ENCODE peak calls at places on chromosomes 11 and 22, in ten cellular contexts. One of them, this sample, is unnamed.

GRCh38 chr22:50157976-50158375 is 12.6 kb upstream of the PANX2 start:
- DNase-seq in COLO829: no peak
- DNase-seq in HuH-7: no peak
- DNase-seq in cardiac fibroblast: no peak
- DNase-seq in HFF-Myc: no peak
- DNase-seq in CD8-positive, alpha-beta T cell: no peak
- DNase-seq in HTR-8/SVneo: no peak
- DNase-seq in iPS DF 19.7: no peak
- DNase-seq in T-helper 17 cell: no peak
- DNase-seq in D341Med: peak; percentile 26
- DNase-seq in this sample: no peak

GRCh38 chr11:103552086-103552485 is 442.9 kb downstream of the DYNC2H1 start:
- DNase-seq in HFF-Myc: no peak
- DNase-seq in T-helper 17 cell: no peak
- DNase-seq in CD8-positive, alpha-beta T cell: no peak
- DNase-seq in iPS DF 19.7: no peak
- DNase-seq in HTR-8/SVneo: no peak
- DNase-seq in HuH-7: no peak
- DNase-seq in cardiac fibroblast: peak; percentile 29
- DNase-seq in D341Med: no peak
- DNase-seq in COLO829: no peak
- DNase-seq in this sample: no peak

GRCh38 chr11:69471329-69472052 is 10.0 kb upstream of the LINC01488 start:
- DNase-seq in HuH-7: no peak
- DNase-seq in HTR-8/SVneo: no peak
- DNase-seq in COLO829: peak; percentile 85
- DNase-seq in D341Med: no peak
- DNase-seq in CD8-positive, alpha-beta T cell: no peak
- DNase-seq in cardiac fibroblast: peak; percentile 41
- DNase-seq in T-helper 17 cell: no peak
- DNase-seq in iPS DF 19.7: no peak
- DNase-seq in HFF-Myc: no peak
- DNase-seq in this sample: peak; percentile 55

GRCh38 chr11:94948070-94948617 is 25.2 kb downstream of the CWC15 start:
- DNase-seq in HFF-Myc: no peak
- DNase-seq in T-helper 17 cell: no peak
- DNase-seq in HuH-7: no peak
- DNase-seq in D341Med: no peak
- DNase-seq in CD8-positive, alpha-beta T cell: no peak
- DNase-seq in COLO829: no peak
- DNase-seq in HTR-8/SVneo: no peak
- DNase-seq in iPS DF 19.7: no peak
- DNase-seq in cardiac fibroblast: peak; percentile 49
- DNase-seq in this sample: no peak

GRCh38 chr11:73158356-73159051 is 16.4 kb upstream of the FCHSD2 start:
- DNase-seq in COLO829: no peak
- DNase-seq in CD8-positive, alpha-beta T cell: no peak
- DNase-seq in iPS DF 19.7: no peak
- DNase-seq in T-helper 17 cell: no peak
- DNase-seq in HFF-Myc: no peak
- DNase-seq in cardiac fibroblast: peak; percentile 83
- DNase-seq in HuH-7: peak; percentile 40
- DNase-seq in HTR-8/SVneo: peak; percentile 48
- DNase-seq in D341Med: no peak
- DNase-seq in this sample: no peak

GRCh38 chr11:35289821-35290220 is 129.5 kb downstream of the SLC1A2 start:
- DNase-seq in COLO829: peak; percentile 70
- DNase-seq in CD8-positive, alpha-beta T cell: no peak
- DNase-seq in T-helper 17 cell: no peak
- DNase-seq in HFF-Myc: no peak
- DNase-seq in HTR-8/SVneo: peak; percentile 10
- DNase-seq in iPS DF 19.7: no peak
- DNase-seq in HuH-7: no peak
- DNase-seq in cardiac fibroblast: peak; percentile 72
- DNase-seq in D341Med: no peak
- DNase-seq in this sample: no peak

GRCh38 chr22:19055801-19056200 is 66.4 kb downstream of the DGCR2 start:
- DNase-seq in cardiac fibroblast: no peak
- DNase-seq in CD8-positive, alpha-beta T cell: no peak
- DNase-seq in T-helper 17 cell: no peak
- DNase-seq in HTR-8/SVneo: no peak
- DNase-seq in HuH-7: no peak
- DNase-seq in HFF-Myc: no peak
- DNase-seq in D341Med: peak; percentile 12
- DNase-seq in iPS DF 19.7: no peak
- DNase-seq in COLO829: no peak
- DNase-seq in this sample: no peak

GRCh38 chr22:35301370-35301874 is 1.7 kb downstream of the TOM1 start:
- DNase-seq in HuH-7: peak; percentile 89
- DNase-seq in T-helper 17 cell: no peak
- DNase-seq in HFF-Myc: no peak
- DNase-seq in cardiac fibroblast: peak; percentile 98
- DNase-seq in iPS DF 19.7: no peak
- DNase-seq in COLO829: no peak
- DNase-seq in CD8-positive, alpha-beta T cell: no peak
- DNase-seq in D341Med: no peak
- DNase-seq in HTR-8/SVneo: peak; percentile 29
- DNase-seq in this sample: no peak

GRCh38 chr11:23123766-23124165 is 263.5 kb upstream of the CCDC179 start:
- DNase-seq in CD8-positive, alpha-beta T cell: no peak
- DNase-seq in HuH-7: peak; percentile 19
- DNase-seq in COLO829: peak; percentile 65
- DNase-seq in HTR-8/SVneo: peak; percentile 49
- DNase-seq in T-helper 17 cell: no peak
- DNase-seq in D341Med: no peak
- DNase-seq in cardiac fibroblast: peak; percentile 22
- DNase-seq in HFF-Myc: peak; percentile 24
- DNase-seq in iPS DF 19.7: no peak
- DNase-seq in this sample: no peak

GRCh38 chr11:9726313-9727022 is 62.6 kb downstream of the SWAP70 start:
- DNase-seq in HFF-Myc: no peak
- DNase-seq in HuH-7: no peak
- DNase-seq in iPS DF 19.7: no peak
- DNase-seq in CD8-positive, alpha-beta T cell: no peak
- DNase-seq in COLO829: no peak
- DNase-seq in T-helper 17 cell: no peak
- DNase-seq in cardiac fibroblast: no peak
- DNase-seq in HTR-8/SVneo: no peak
- DNase-seq in D341Med: no peak
- DNase-seq in this sample: no peak

GRCh38 chr11:2591805-2592204 is 108.0 kb downstream of the KCNQ1OT1 start:
- DNase-seq in COLO829: no peak
- DNase-seq in CD8-positive, alpha-beta T cell: no peak
- DNase-seq in T-helper 17 cell: no peak
- DNase-seq in D341Med: peak; percentile 20
- DNase-seq in HuH-7: peak; percentile 1
- DNase-seq in HTR-8/SVneo: no peak
- DNase-seq in HFF-Myc: no peak
- DNase-seq in cardiac fibroblast: no peak
- DNase-seq in iPS DF 19.7: no peak
- DNase-seq in this sample: no peak

GRCh38 chr22:19291218-19291579 is 320 bp downstream of the CLTCL1 start:
- DNase-seq in HuH-7: no peak
- DNase-seq in HTR-8/SVneo: no peak
- DNase-seq in cardiac fibroblast: peak; percentile 21
- DNase-seq in iPS DF 19.7: no peak
- DNase-seq in COLO829: peak; percentile 26
- DNase-seq in T-helper 17 cell: peak; percentile 31
- DNase-seq in HFF-Myc: no peak
- DNase-seq in CD8-positive, alpha-beta T cell: no peak
- DNase-seq in D341Med: peak; percentile 78
- DNase-seq in this sample: peak; percentile 57

This sample was measured in nephron progenitor cell.